ENCODE peak calls at places on chromosomes 2 and 18, in four cellular contexts. J is upper lobe of left lung, Q is heart right ventricle, L is prostate gland. T is an unnamed sample.

GRCh38 chr18:55252053-55252675 is 292.9 kb upstream of the CCDC68 start:
- DNase-seq in Q (no peak), L (no peak), J (no peak), T (no peak)

GRCh38 chr18:22831441-22831904 is 101.7 kb upstream of the RBBP8 start:
- DNase-seq in J (no peak), L (no peak), Q (no peak), T (no peak)

GRCh38 chr2:133859578-133859977 is 291.3 kb upstream of the NCKAP5 start:
- DNase-seq in J (no peak), L (no peak), Q (no peak), T (no peak)

GRCh38 chr18:25727281-25727680 is 363.1 kb downstream of the SS18 start:
- DNase-seq in J (no peak), Q (no peak), L (no peak), T (no peak)

GRCh38 chr2:231614559-231615057 is 21.9 kb downstream of the TEX44 start:
- DNase-seq in L (no peak), Q (peak), J (peak), T (peak)

GRCh38 chr2:241110607-241111442 is 8.7 kb upstream of the MTERF4 start:
- DNase-seq in L (no peak), J (peak), Q (no peak), T (no peak)

GRCh38 chr2:19435815-19436214 is 77.4 kb upstream of the OSR1 start:
- DNase-seq in J (no peak), L (no peak), Q (no peak), T (no peak)

GRCh38 chr2:240913810-240914644 is 7.9 kb downstream of the CROCC2 start:
- DNase-seq in J (peak), Q (peak), L (peak), T (peak)

GRCh38 chr2:50720695-50721314 is 311.1 kb downstream of the NRXN1 start:
- DNase-seq in L (no peak), Q (no peak), J (no peak), T (no peak)

GRCh38 chr2:24568492-24568891 is 77.4 kb downstream of the NCOA1 start:
- DNase-seq in Q (no peak), J (no peak), L (no peak), T (no peak)

GRCh38 chr2:66095820-66096219 is 339.1 kb upstream of the MEIS1 start:
- DNase-seq in J (no peak), L (no peak), Q (no peak), T (no peak)

GRCh38 chr18:43279015-43279758 is 1.9 kb upstream of the SYT4 start:
- DNase-seq in L (no peak), Q (no peak), J (no peak), T (no peak)

GRCh38 chr2:132632000-132632649 is 37.9 kb downstream of the LYPD1 start:
- DNase-seq in L (no peak), J (no peak), Q (no peak), T (no peak)

GRCh38 chr2:71465356-71465755 is 12.0 kb downstream of the DYSF start:
- DNase-seq in L (no peak), J (no peak), Q (no peak), T (no peak)

GRCh38 chr2:237075749-237076599 is 9.7 kb upstream of the COPS8 start:
- DNase-seq in L (no peak), J (no peak), Q (no peak), T (no peak)

GRCh38 chr2:1898461-1899395 is 154.4 kb upstream of the PXDN start:
- DNase-seq in Q (no peak), J (peak), L (no peak), T (peak)

GRCh38 chr2:197803033-197803444 is 1.4 kb upstream of the PLCL1 start:
- DNase-seq in L (peak), J (no peak), Q (no peak), T (no peak)

GRCh38 chr2:152755029-152755428 is 36.6 kb downstream of the ARL6IP6 start:
- DNase-seq in Q (no peak), L (no peak), J (peak), T (no peak)

GRCh38 chr2:99700482-99701398 is 210.9 kb upstream of the REV1 start:
- DNase-seq in Q (no peak), J (no peak), L (no peak), T (no peak)

GRCh38 chr2:54050445-54050844 is 65.0 kb upstream of the ACYP2 start:
- DNase-seq in L (no peak), Q (no peak), J (no peak), T (no peak)

GRCh38 chr2:111918383-111918806 is 20.0 kb downstream of the MERTK start:
- DNase-seq in Q (no peak), J (no peak), L (no peak), T (no peak)

GRCh38 chr18:37266290-37266689 is 299.3 kb downstream of the CELF4 start:
- DNase-seq in Q (no peak), L (no peak), J (no peak), T (peak)

GRCh38 chr2:241945311-241945710 is 75.8 kb downstream of the RTP5 start:
- DNase-seq in L (no peak), J (peak), Q (no peak), T (no peak)

GRCh38 chr2:217282531-217282930 is 422.7 kb upstream of the TNP1 start:
- DNase-seq in J (no peak), L (no peak), Q (no peak), T (no peak)

GRCh38 chr2:127681288-127681771 is 6.0 kb upstream of the LIMS2 start:
- DNase-seq in Q (peak), L (no peak), J (peak), T (no peak)

GRCh38 chr2:15173506-15173905 is 387.6 kb downstream of the NBAS start:
- DNase-seq in Q (no peak), L (no peak), J (no peak), T (no peak)

GRCh38 chr2:27203741-27204140 is 8.1 kb upstream of the ATRAID start:
- DNase-seq in J (no peak), L (no peak), Q (no peak), T (no peak)

GRCh38 chr18:6920099-6920955 is 190.8 kb downstream of the ARHGAP28 start:
- DNase-seq in L (peak), Q (no peak), J (peak), T (peak)

GRCh38 chr18:72820571-72820970 is 47.2 kb downstream of the NETO1 start:
- DNase-seq in L (no peak), Q (no peak), J (no peak), T (no peak)

GRCh38 chr18:66603941-66604627 is at the start of gene CDH19:
- DNase-seq in L (no peak), Q (no peak), J (no peak), T (no peak)
- H3K4me3 ChIP-seq in L (no peak), Q (peak), J (no peak), T (no peak)

GRCh38 chr18:65721634-65722033 is 29.2 kb upstream of the CDH7 start:
- DNase-seq in L (no peak), Q (no peak), J (no peak), T (no peak)
- H3K4me3 ChIP-seq in L (no peak), Q (no peak), J (no peak), T (no peak)

GRCh38 chr2:189763908-189764661 is 1.5 kb upstream of the OSGEPL1 start:
- DNase-seq in Q (no peak), J (no peak), L (no peak), T (no peak)
- H3K4me3 ChIP-seq in Q (no peak), J (no peak), L (no peak), T (no peak)

GRCh38 chr2:230601510-230601909 is 111.1 kb upstream of the CAB39 start:
- DNase-seq in Q (no peak), L (no peak), J (no peak), T (no peak)

GRCh38 chr2:230602562-230603230 is 109.9 kb upstream of the CAB39 start:
- DNase-seq in J (no peak), Q (no peak), L (no peak), T (no peak)

GRCh38 chr2:230600881-230601280 is 111.8 kb upstream of the CAB39 start:
- DNase-seq in Q (no peak), J (no peak), L (no peak), T (no peak)

GRCh38 chr2:230599854-230600253 is 112.8 kb upstream of the CAB39 start:
- DNase-seq in Q (no peak), L (no peak), J (no peak), T (no peak)

DNA sequence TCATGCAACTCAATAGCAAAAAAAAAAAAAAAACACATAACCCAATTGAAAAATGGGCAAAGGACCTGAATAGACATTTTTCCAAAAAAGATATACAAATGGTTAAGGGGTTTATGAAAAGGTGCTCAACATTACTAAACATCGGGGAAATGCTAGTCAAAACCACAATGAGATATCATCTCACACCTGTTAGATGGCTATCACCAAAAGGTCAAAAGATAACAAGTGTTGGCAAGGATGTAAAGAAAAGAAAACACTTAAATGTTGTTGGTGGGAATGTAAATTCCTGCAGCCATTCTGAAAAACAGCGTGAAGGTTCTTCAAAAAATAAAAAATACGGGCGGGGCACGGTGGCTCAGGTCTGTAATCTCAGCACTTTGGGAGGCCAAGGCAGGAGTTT is 112.4 kb upstream of the CAB39 start:
- DNase-seq in Q (no peak), J (no peak), L (no peak), T (no peak)
- H3K4me3 ChIP-seq in Q (no peak), J (no peak), L (no peak), T (no peak)

DNA sequence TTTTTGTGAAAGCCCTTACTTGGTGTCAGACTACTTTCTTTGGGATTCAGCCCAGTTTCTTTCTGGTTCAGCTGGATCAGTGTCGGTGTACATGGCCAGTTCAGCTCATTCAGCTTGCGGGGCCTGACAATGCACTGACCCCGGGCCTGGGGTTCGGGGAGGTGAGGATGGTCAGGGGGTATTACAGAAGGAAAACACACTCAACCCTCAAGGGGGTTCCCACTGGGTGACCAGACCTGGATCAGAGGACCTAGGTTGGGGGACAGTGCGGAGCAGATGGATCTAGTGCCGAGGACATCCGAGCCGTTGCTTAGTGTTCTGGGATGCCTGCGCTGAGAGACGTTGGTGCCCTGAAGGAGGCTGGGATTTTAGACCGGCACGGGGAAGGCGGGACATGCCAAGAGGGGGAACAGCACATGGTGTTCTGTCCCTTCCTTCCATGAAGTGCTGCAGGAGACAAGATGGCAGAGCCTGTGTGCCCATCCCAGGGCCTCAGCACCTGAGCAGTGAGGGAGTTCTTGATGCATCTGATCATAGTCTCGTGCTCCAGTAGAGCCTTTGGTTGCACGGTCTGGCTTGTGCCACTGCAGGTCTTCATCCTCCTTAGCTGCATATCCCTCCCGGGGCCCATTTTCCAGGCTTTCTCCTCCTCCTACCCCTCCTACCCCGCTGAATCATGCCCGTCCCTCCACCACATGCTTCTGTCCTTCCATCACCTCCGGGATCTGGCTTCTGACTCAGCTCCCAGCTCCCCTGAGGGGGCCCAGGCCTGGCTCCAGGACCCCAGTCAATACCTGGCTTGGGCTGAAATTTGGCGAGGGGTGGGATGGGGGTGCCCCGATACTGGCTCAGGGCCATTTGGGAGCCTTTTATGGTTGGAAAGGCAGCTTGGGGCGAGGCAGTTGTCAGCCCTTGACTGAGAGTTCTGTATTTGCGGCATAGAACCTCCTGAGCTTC is 18.0 kb downstream of the SPEG start:
- DNase-seq in Q (peak), J (no peak), L (peak), T (peak)
- H3K4me3 ChIP-seq in Q (no peak), J (no peak), L (no peak), T (no peak)